ENCODE peak calls at places on chromosomes 2 and 18, in four cellular contexts. W is fibroblast of the aortic adventitia, B is kidney, I is GM10248. N is an unnamed sample.

GRCh38 chr18:75896865-75897264 is 469.4 kb upstream of the SMIM21 start:
- DNase-seq in I (no peak), W (no peak), B (no peak), N (no peak)

GRCh38 chr18:78792736-78793135 is 186.9 kb upstream of the SALL3 start:
- DNase-seq in W (no peak), I (no peak), B (no peak), N (no peak)

GRCh38 chr2:169349528-169349927 is 12.8 kb downstream of the LRP2 start:
- DNase-seq in B (no peak), I (no peak), W (no peak), N (no peak)

GRCh38 chr2:128988974-128989373 is 670.3 kb upstream of the HS6ST1 start:
- DNase-seq in B (no peak), W (no peak), I (no peak), N (no peak)

GRCh38 chr2:9318461-9319337 is 104.6 kb downstream of the ITGB1BP1 start:
- DNase-seq in W (peak), B (peak), I (no peak), N (no peak)

GRCh38 chr2:158214431-158214830 is 112.8 kb downstream of the UPP2 start:
- DNase-seq in I (peak), W (no peak), B (no peak), N (no peak)

GRCh38 chr2:156657809-156658208 is 221.6 kb downstream of the GPD2 start:
- DNase-seq in I (no peak), B (no peak), W (no peak), N (no peak)

GRCh38 chr18:61666876-61667590 is 225.8 kb downstream of the RNF152 start:
- DNase-seq in B (no peak), W (no peak), I (no peak), N (no peak)

GRCh38 chr2:15159751-15160177 is 401.4 kb downstream of the NBAS start:
- DNase-seq in I (peak), B (no peak), W (peak), N (no peak)

GRCh38 chr18:22668496-22668895 is 250.8 kb upstream of the CTAGE1 start:
- DNase-seq in B (no peak), I (no peak), W (peak), N (no peak)

GRCh38 chr2:231563378-231563961 is 29.2 kb upstream of the TEX44 start:
- DNase-seq in B (no peak), I (peak), W (peak), N (peak)

GRCh38 chr2:71700880-71701397 is 247.6 kb downstream of the DYSF start:
- DNase-seq in B (peak), I (no peak), W (peak), N (no peak)

GRCh38 chr2:240856151-240856980 is 12.3 kb upstream of the AGXT start:
- DNase-seq in B (peak), I (no peak), W (no peak), N (no peak)

GRCh38 chr2:98212733-98213132 is 125.8 kb downstream of the VWA3B start:
- DNase-seq in W (no peak), B (no peak), I (no peak), N (no peak)

N was measured in GM12891.